ENCODE peak calls at places on chromosomes 12 and 14, in seven cellular contexts. K is cardiac fibroblast, A is left ventricle myocardium inferior, M is SK-N-SH, W is psoas muscle, R is trophoblast cell, Q is PC-9. B is an unnamed sample.

GRCh38 chr12:50620050-50620974 is 115.5 kb downstream of the DIP2B start:
- DNase-seq in K (peak; percentile 85), A (no peak), M (no peak), W (no peak), R (peak; percentile 76), Q (peak; percentile 51), B (no peak)

GRCh38 chr12:66571361-66571760 is 107.5 kb downstream of the GRIP1 start:
- DNase-seq in K (no peak), A (no peak), M (no peak), W (no peak), R (no peak), Q (no peak), B (no peak)

GRCh38 chr12:46197876-46198275 is 71.0 kb downstream of the SLC38A1 start:
- DNase-seq in K (no peak), A (no peak), M (no peak), W (no peak), R (no peak), Q (no peak), B (no peak)

GRCh38 chr14:73153272-73153671 is 17.0 kb downstream of the PSEN1 start:
- DNase-seq in K (peak; percentile 58), A (no peak), M (no peak), W (no peak), R (no peak), Q (no peak), B (no peak)

GRCh38 chr14:50395448-50395847 is 1.2 kb downstream of the CDKL1 start:
- DNase-seq in K (no peak), A (no peak), M (no peak), W (no peak), R (no peak), Q (no peak), B (peak; percentile 47)

GRCh38 chr12:101021442-101021841 is 188.6 kb downstream of the SLC5A8 start:
- DNase-seq in K (no peak), A (no peak), M (no peak), W (no peak), R (no peak), Q (no peak), B (no peak)

GRCh38 chr12:22333186-22333745 is 1.2 kb downstream of the ST8SIA1 start:
- DNase-seq in K (peak; percentile 52), A (no peak), M (no peak), W (no peak), R (no peak), Q (no peak), B (no peak)

GRCh38 chr12:42630323-42630722 is 40.8 kb upstream of the PRICKLE1 start:
- DNase-seq in K (no peak), A (no peak), M (no peak), W (no peak), R (no peak), Q (no peak), B (no peak)

GRCh38 chr12:110223777-110224378 is 57.2 kb upstream of the ATP2A2 start:
- DNase-seq in K (no peak), A (no peak), M (no peak), W (no peak), R (peak; percentile 88), Q (peak; percentile 12), B (no peak)

GRCh38 chr12:110222433-110222832 is 58.6 kb upstream of the ATP2A2 start:
- DNase-seq in K (no peak), A (no peak), M (no peak), W (no peak), R (no peak), Q (no peak), B (no peak)

GRCh38 chr12:110222027-110222426 is 59.0 kb upstream of the ATP2A2 start:
- DNase-seq in K (no peak), A (no peak), M (no peak), W (no peak), R (no peak), Q (no peak), B (no peak)

GRCh38 chr12:110227138-110227537 is 53.9 kb upstream of the ATP2A2 start:
- DNase-seq in K (no peak), A (no peak), M (no peak), W (no peak), R (no peak), Q (no peak), B (no peak)

DNA sequence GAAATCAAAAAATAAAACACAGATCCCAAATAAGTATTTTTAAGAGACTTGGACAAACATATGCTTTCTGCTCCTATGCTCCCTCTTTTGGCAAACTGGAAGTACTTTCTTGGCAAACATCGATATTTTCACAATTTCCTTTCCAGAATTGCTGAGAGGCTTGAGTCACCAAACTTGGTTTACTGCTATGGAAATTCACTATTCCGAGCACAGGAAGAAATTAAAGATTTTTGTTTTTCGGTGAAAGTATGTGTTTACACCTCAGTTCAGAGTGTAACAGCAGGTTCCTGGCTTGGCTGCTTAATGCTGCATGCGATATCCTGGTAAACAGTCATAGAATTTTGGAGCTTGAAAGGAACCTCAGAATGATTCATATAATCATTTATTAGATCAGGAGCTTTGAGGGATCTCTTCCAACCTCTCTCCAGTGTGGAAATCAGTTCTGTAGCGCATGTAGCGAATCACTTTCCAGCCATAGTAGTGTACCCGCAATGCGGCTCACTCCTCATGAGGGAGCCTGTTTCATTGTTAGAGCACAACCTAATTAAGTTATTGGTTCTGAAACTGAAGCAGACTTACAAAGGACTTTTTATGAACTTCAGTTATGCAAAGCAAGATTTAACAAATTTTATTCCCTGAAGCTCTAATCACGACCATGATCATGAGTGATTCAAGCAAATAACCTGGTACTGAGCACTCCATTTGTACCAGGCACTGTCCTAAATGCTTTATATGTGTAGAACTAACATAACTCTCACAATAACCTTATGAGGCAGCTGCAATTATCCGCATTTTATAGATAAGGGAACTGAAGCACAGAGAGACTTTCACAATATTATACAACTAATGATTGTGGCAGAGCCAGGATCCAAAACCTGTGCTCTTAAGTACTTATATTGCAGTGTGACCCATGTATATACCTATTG is 56.4 kb upstream of the ATP2A2 start:
- DNase-seq in K (peak; percentile 92), A (no peak), M (peak; percentile 26), W (no peak), R (no peak), Q (no peak), B (peak; percentile 55)
- H3K4me3 ChIP-seq in K (peak overlapping the region; percentile 16), A (peak overlapping the region; percentile 43), M (peak overlapping the region; percentile 18), W (peak overlapping the region; percentile 45), R (no peak overlapping the region), Q (peak overlapping the region; percentile 10), B (no peak overlapping the region)

GRCh38 chr12:119667577-119668314 is at the start of gene PRKAB1:
- DNase-seq in K (peak; percentile 97), A (peak; percentile 95), M (peak; percentile 98), W (peak; percentile 98), R (peak; percentile 99), Q (peak; percentile 97), B (peak; percentile 93)

GRCh38 chr12:119666226-119666808 is 1.6 kb upstream of the PRKAB1 start:
- DNase-seq in K (no peak), A (no peak), M (no peak), W (no peak), R (no peak), Q (no peak), B (no peak)

GRCh38 chr12:119666900-119667576 is 895 bp upstream of the PRKAB1 start:
- DNase-seq in K (no peak), A (no peak), M (no peak), W (no peak), R (no peak), Q (no peak), B (no peak)

GRCh38 chr12:119669744-119670472 is 2.0 kb downstream of the PRKAB1 start:
- DNase-seq in K (no peak), A (no peak), M (no peak), W (no peak), R (no peak), Q (no peak), B (no peak)

GRCh38 chr12:119668315-119668651 is 350 bp downstream of the PRKAB1 start:
- DNase-seq in K (peak; percentile 17), A (no peak), M (no peak), W (no peak), R (no peak), Q (no peak), B (no peak)
- H3K4me3 ChIP-seq in K (peak overlapping the region; percentile 97), A (peak overlapping the region; percentile 86), M (peak overlapping the region; percentile 84), W (peak overlapping the region; percentile 94), R (peak overlapping the region; percentile 82), Q (peak overlapping the region; percentile 79), B (peak overlapping the region; percentile 83)

GRCh38 chr12:8909752-8910151 is 4.6 kb upstream of the PHC1 start:
- DNase-seq in K (no peak), A (no peak), M (no peak), W (no peak), R (peak; percentile 56), Q (no peak), B (no peak)

GRCh38 chr12:8914716-8915526 is 612 bp downstream of the PHC1 start:
- DNase-seq in K (peak; percentile 54), A (peak; percentile 40), M (peak; percentile 83), W (peak; percentile 60), R (peak; percentile 70), Q (peak; percentile 88), B (peak; percentile 46)

GRCh38 chr12:8912910-8913309 is 1.4 kb upstream of the PHC1 start:
- DNase-seq in K (no peak), A (no peak), M (peak; percentile 41), W (no peak), R (peak; percentile 91), Q (peak; percentile 85), B (no peak)

GRCh38 chr12:8913702-8914032 is 642 bp upstream of the PHC1 start:
- DNase-seq in K (peak; percentile 2), A (no peak), M (no peak), W (no peak), R (no peak), Q (no peak), B (no peak)

GRCh38 chr12:8911606-8912268 is 2.6 kb upstream of the PHC1 start:
- DNase-seq in K (no peak), A (no peak), M (no peak), W (no peak), R (no peak), Q (no peak), B (no peak)
- H3K4me3 ChIP-seq in K (no peak overlapping the region), A (no peak overlapping the region), M (no peak overlapping the region), W (no peak overlapping the region), R (no peak overlapping the region), Q (peak overlapping the region; percentile 1), B (no peak overlapping the region)

GRCh38 chr12:132147423-132148367 is 3.4 kb downstream of the NOC4L start:
- DNase-seq in K (no peak), A (peak; percentile 15), M (peak; percentile 13), W (peak; percentile 51), R (no peak), Q (no peak), B (no peak)

GRCh38 chr12:132144115-132145071 is at the start of the genes DDX51 and NOC4L:
- DNase-seq in K (peak; percentile 96), A (peak; percentile 96), M (peak; percentile 99), W (peak; percentile 97), R (peak; percentile 90), Q (peak; percentile 94), B (peak; percentile 92)

GRCh38 chr12:132145334-132145733 is 1.1 kb downstream of the NOC4L start:
- DNase-seq in K (no peak), A (no peak), M (peak; percentile 7), W (peak; percentile 47), R (no peak), Q (no peak), B (peak; percentile 15)

GRCh38 chr12:132146772-132147422 is 2.6 kb downstream of the NOC4L start:
- DNase-seq in K (no peak), A (peak; percentile 11), M (peak; percentile 10), W (no peak), R (no peak), Q (no peak), B (peak; percentile 9)

DNA sequence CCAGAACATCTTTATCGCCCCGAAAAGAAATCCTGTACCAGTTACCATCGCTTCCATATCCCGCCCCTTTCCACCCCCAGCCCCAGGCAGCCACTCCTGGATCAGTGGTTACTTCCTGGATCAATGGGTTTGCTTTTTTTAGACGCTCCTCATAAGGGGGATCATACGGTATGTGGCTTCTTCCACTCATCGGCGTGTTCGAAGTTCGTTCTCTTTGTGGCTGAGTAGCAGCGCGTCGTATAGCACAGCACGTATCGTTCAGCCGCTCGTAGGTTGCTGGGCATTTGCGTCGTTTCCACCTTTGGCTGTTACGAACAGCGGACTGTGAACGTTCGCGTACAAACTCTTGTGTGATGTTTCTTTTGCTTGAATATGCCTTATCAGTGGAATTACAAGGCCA is 1.8 kb downstream of the NOC4L start:
- DNase-seq in K (no peak), A (no peak), M (no peak), W (no peak), R (no peak), Q (no peak), B (peak; percentile 7)
- H3K4me3 ChIP-seq in K (no peak overlapping the region), A (no peak overlapping the region), M (no peak overlapping the region), W (no peak overlapping the region), R (no peak overlapping the region), Q (no peak overlapping the region), B (no peak overlapping the region)

B was measured in uterus.